ENCODE peak calls at places on chromosomes 7 and 10, in four cellular contexts. One of them, this sample, is unnamed.

GRCh38 chr10:119268871-119269506 is 61.6 kb downstream of the GRK5 start:
- DNase-seq in H1: no peak
- DNase-seq in mesenchymal stem cell: peak; percentile 93
- DNase-seq in H9: no peak
- DNase-seq in this sample: no peak

GRCh38 chr10:18583575-18584270 is 67.7 kb downstream of the NSUN6 start:
- DNase-seq in H1: no peak
- DNase-seq in H9: no peak
- DNase-seq in mesenchymal stem cell: peak; percentile 22
- DNase-seq in this sample: no peak

GRCh38 chr10:11631890-11632587 is 20.6 kb upstream of the USP6NL start:
- DNase-seq in mesenchymal stem cell: no peak
- DNase-seq in H9: no peak
- DNase-seq in H1: no peak
- DNase-seq in this sample: no peak

GRCh38 chr7:121748546-121748945 is 124.4 kb upstream of the PTPRZ1 start:
- DNase-seq in H9: no peak
- DNase-seq in H1: no peak
- DNase-seq in mesenchymal stem cell: no peak
- DNase-seq in this sample: no peak

GRCh38 chr10:133079836-133080682 is 7.7 kb upstream of the ADGRA1 start:
- DNase-seq in mesenchymal stem cell: no peak
- DNase-seq in H1: peak; percentile 87
- DNase-seq in H9: peak; percentile 82
- DNase-seq in this sample: peak; percentile 49

GRCh38 chr7:140015471-140015970 is 47.2 kb downstream of the PARP12 start:
- DNase-seq in H1: no peak
- DNase-seq in mesenchymal stem cell: no peak
- DNase-seq in H9: no peak
- DNase-seq in this sample: no peak

GRCh38 chr10:120573355-120573754 is 116.3 kb downstream of the PLPP4 start:
- DNase-seq in mesenchymal stem cell: peak; percentile 5
- DNase-seq in H1: no peak
- DNase-seq in H9: no peak
- DNase-seq in this sample: no peak

GRCh38 chr10:124131176-124131575 is 37.8 kb upstream of the CHST15 start:
- DNase-seq in H9: no peak
- DNase-seq in mesenchymal stem cell: no peak
- DNase-seq in H1: no peak
- DNase-seq in this sample: no peak

GRCh38 chr7:36286241-36286640 is 103.4 kb upstream of the ANLN start:
- DNase-seq in H9: no peak
- DNase-seq in H1: no peak
- DNase-seq in mesenchymal stem cell: no peak
- DNase-seq in this sample: no peak

GRCh38 chr7:42016517-42016916 is 220.5 kb downstream of the GLI3 start:
- DNase-seq in H9: no peak
- DNase-seq in H1: no peak
- DNase-seq in mesenchymal stem cell: no peak
- DNase-seq in this sample: no peak

GRCh38 chr7:55568613-55569268 is 3.6 kb downstream of the VOPP1 start:
- DNase-seq in mesenchymal stem cell: peak; percentile 33
- DNase-seq in H1: no peak
- DNase-seq in H9: peak; percentile 17
- DNase-seq in this sample: no peak

GRCh38 chr7:36281945-36282727 is 107.5 kb upstream of the ANLN start:
- DNase-seq in mesenchymal stem cell: peak; percentile 33
- DNase-seq in H1: no peak
- DNase-seq in H9: no peak
- DNase-seq in this sample: no peak

GRCh38 chr10:51103818-51104217 is 29.5 kb downstream of the PRKG1 start:
- DNase-seq in H9: no peak
- DNase-seq in H1: no peak
- DNase-seq in mesenchymal stem cell: no peak
- DNase-seq in this sample: no peak

GRCh38 chr7:28055161-28055544 is 125.4 kb downstream of the JAZF1 start:
- DNase-seq in H9: no peak
- DNase-seq in mesenchymal stem cell: peak; percentile 66
- DNase-seq in H1: no peak
- DNase-seq in this sample: no peak

GRCh38 chr7:155230169-155230593 is 67.5 kb upstream of the INSIG1 start:
- DNase-seq in H9: peak; percentile 46
- DNase-seq in H1: no peak
- DNase-seq in mesenchymal stem cell: peak; percentile 91
- DNase-seq in this sample: peak; percentile 27

GRCh38 chr10:28962768-28963167 is 285.4 kb downstream of the BAMBI start:
- DNase-seq in mesenchymal stem cell: no peak
- DNase-seq in H1: no peak
- DNase-seq in H9: no peak
- DNase-seq in this sample: no peak

GRCh38 chr7:101104799-101105198 is 19.5 kb downstream of the TRIM56 start:
- DNase-seq in mesenchymal stem cell: no peak
- DNase-seq in H9: no peak
- DNase-seq in H1: no peak
- DNase-seq in this sample: no peak

GRCh38 chr7:101940830-101941229 is 123.4 kb downstream of the CUX1 start:
- DNase-seq in mesenchymal stem cell: peak; percentile 29
- DNase-seq in H9: peak; percentile 90
- DNase-seq in H1: peak; percentile 62
- DNase-seq in this sample: peak; percentile 24

GRCh38 chr10:60130130-60130579 is 223.8 kb upstream of the CCDC6 start:
- DNase-seq in H1: no peak
- DNase-seq in mesenchymal stem cell: no peak
- DNase-seq in H9: peak; percentile 61
- DNase-seq in this sample: peak; percentile 35

GRCh38 chr7:113710310-113711106 is 208.3 kb downstream of the PPP1R3A start:
- DNase-seq in H1: no peak
- DNase-seq in H9: peak; percentile 54
- DNase-seq in mesenchymal stem cell: peak; percentile 75
- DNase-seq in this sample: peak; percentile 81

GRCh38 chr10:67788028-67788886 is 49.7 kb downstream of the DNAJC12 start:
- DNase-seq in H9: peak; percentile 92
- DNase-seq in H1: peak; percentile 94
- DNase-seq in mesenchymal stem cell: no peak
- DNase-seq in this sample: peak; percentile 41

GRCh38 chr7:132465516-132465915 is 110.8 kb downstream of the PLXNA4 start:
- DNase-seq in mesenchymal stem cell: no peak
- DNase-seq in H1: no peak
- DNase-seq in H9: no peak
- DNase-seq in this sample: no peak

GRCh38 chr7:70143089-70144044 is 545.1 kb downstream of the AUTS2 start:
- DNase-seq in H9: no peak
- DNase-seq in mesenchymal stem cell: peak; percentile 1
- DNase-seq in H1: no peak
- DNase-seq in this sample: no peak

GRCh38 chr10:97711640-97712267 is 1.8 kb upstream of the MARVELD1 start:
- DNase-seq in mesenchymal stem cell: no peak
- DNase-seq in H1: no peak
- DNase-seq in H9: no peak
- DNase-seq in this sample: no peak

GRCh38 chr10:97715259-97715874 is 1.8 kb downstream of the MARVELD1 start:
- DNase-seq in H1: no peak
- DNase-seq in mesenchymal stem cell: no peak
- DNase-seq in H9: peak; percentile 44
- DNase-seq in this sample: no peak

GRCh38 chr10:97714401-97715258 is 1.1 kb downstream of the MARVELD1 start:
- DNase-seq in mesenchymal stem cell: peak; percentile 80
- DNase-seq in H1: peak; percentile 84
- DNase-seq in H9: peak; percentile 86
- DNase-seq in this sample: no peak

GRCh38 chr10:97713828-97714400 is 384 bp downstream of the MARVELD1 start:
- DNase-seq in H9: peak; percentile 77
- DNase-seq in H1: peak; percentile 76
- DNase-seq in mesenchymal stem cell: peak; percentile 85
- DNase-seq in this sample: peak; percentile 68

GRCh38 chr10:97713351-97713827 is at the start of gene MARVELD1:
- DNase-seq in H9: peak; percentile 88
- DNase-seq in mesenchymal stem cell: peak; percentile 83
- DNase-seq in H1: peak; percentile 76
- DNase-seq in this sample: peak; percentile 59
- H2BK12ac ChIP-seq in H9: peak within 1 kb of the TSS; percentile 26
- H2BK12ac ChIP-seq in mesenchymal stem cell: peak within 1 kb of the TSS; percentile 62
- H2BK12ac ChIP-seq in H1: peak within 1 kb of the TSS; percentile 94
- H2BK12ac ChIP-seq in this sample: no peak within 1 kb of the TSS

DNA sequence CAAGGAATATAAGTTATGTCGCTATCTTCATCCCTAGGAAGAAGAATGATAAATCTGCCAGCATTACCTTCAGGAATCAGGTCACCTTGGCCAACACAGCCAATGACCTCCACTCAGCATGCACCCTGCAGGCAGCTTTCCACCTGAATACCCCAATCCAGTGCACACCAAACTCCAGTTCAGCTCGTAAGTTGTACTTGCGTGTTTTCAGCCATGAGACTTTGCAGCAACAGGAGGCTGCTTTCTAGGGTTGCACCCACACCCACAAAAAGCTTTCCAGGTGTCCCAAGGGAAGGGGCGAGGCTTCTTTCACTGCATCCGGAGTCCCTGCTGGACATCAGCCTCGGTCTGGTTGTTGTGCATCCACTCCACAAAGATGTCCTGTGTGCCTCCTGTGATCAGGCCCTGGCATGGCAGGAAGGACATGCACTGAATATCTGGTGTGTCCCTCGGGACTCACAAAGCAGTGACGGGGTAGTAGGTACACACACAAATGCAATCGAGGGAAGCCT is 282.9 kb downstream of the GRID1 start:
- DNase-seq in H9: peak; percentile 15
- DNase-seq in H1: no peak
- DNase-seq in mesenchymal stem cell: no peak
- DNase-seq in this sample: no peak
- H2BK15ac ChIP-seq in H9: no peak overlapping the region
- H2BK15ac ChIP-seq in H1: no peak overlapping the region
- H2BK15ac ChIP-seq in mesenchymal stem cell: no peak overlapping the region
- H2BK15ac ChIP-seq in this sample: no peak overlapping the region

GRCh38 chr10:88069338-88069737 is 205.9 kb downstream of the PTEN start:
- DNase-seq in mesenchymal stem cell: no peak
- DNase-seq in H1: no peak
- DNase-seq in H9: no peak
- DNase-seq in this sample: no peak
- H3K4me1 ChIP-seq in mesenchymal stem cell: no peaks in the 10 kb centered on the region
- H3K4me1 ChIP-seq in H1: no peaks in the 10 kb centered on the region
- H3K4me1 ChIP-seq in H9: no peaks in the 10 kb centered on the region
- H3K4me1 ChIP-seq in this sample: no peaks in the 10 kb centered on the region

GRCh38 chr10:78582540-78582939 is 486.2 kb upstream of the ZMIZ1 start:
- DNase-seq in H1: no peak
- DNase-seq in mesenchymal stem cell: no peak
- DNase-seq in H9: no peak
- DNase-seq in this sample: no peak
- H2BK12ac ChIP-seq in H1: no peak overlapping the region
- H2BK12ac ChIP-seq in mesenchymal stem cell: no peak overlapping the region
- H2BK12ac ChIP-seq in H9: no peak overlapping the region
- H2BK12ac ChIP-seq in this sample: no peak overlapping the region

GRCh38 chr10:1110674-1111119 is 54.5 kb downstream of the WDR37 start:
- DNase-seq in mesenchymal stem cell: no peak
- DNase-seq in H9: no peak
- DNase-seq in H1: no peak
- DNase-seq in this sample: no peak
- H2BK15ac ChIP-seq in mesenchymal stem cell: peak overlapping the region; percentile 75
- H2BK15ac ChIP-seq in H9: no peak overlapping the region
- H2BK15ac ChIP-seq in H1: no peak overlapping the region
- H2BK15ac ChIP-seq in this sample: no peak overlapping the region

This sample was measured in neuronal stem cell.